ENCODE peak calls at places on chromosomes 12 and 14, in six cellular contexts. L, E, R, G, Z and B are unnamed samples.

GRCh38 chr12:62347922-62348650 is 87.9 kb downstream of the USP15 start:
- DNase-seq in L (no peak), E (no peak), R (peak; percentile 56), G (peak; percentile 39), Z (no peak), B (no peak)

GRCh38 chr14:52706286-52706685 is 714 bp upstream of the PSMC6 start:
- DNase-seq in L (no peak), E (peak; percentile 26), R (peak; percentile 10), G (peak; percentile 14), Z (no peak), B (no peak)

GRCh38 chr12:59149995-59150642 is 229.8 kb upstream of the LRIG3 start:
- DNase-seq in L (no peak), E (no peak), R (peak; percentile 84), G (peak; percentile 90), Z (peak; percentile 47), B (no peak)

GRCh38 chr14:36009643-36010042 is 166.9 kb downstream of the PTCSC3 start:
- DNase-seq in L (no peak), E (no peak), R (no peak), G (no peak), Z (no peak), B (no peak)

GRCh38 chr14:104037903-104038302 is 47.6 kb upstream of the ASPG start:
- DNase-seq in L (no peak), E (no peak), R (no peak), G (no peak), Z (no peak), B (no peak)

GRCh38 chr12:47408171-47408871 is 297.5 kb downstream of the RPAP3 start:
- DNase-seq in L (peak; percentile 57), E (no peak), R (no peak), G (no peak), Z (peak; percentile 44), B (no peak)

GRCh38 chr12:104480826-104481457 is 24.2 kb downstream of the CHST11 start:
- DNase-seq in L (no peak), E (no peak), R (peak; percentile 79), G (peak; percentile 67), Z (no peak), B (peak; percentile 81)

GRCh38 chr12:6792522-6793201 is 3.3 kb downstream of the CD4 start:
- DNase-seq in L (no peak), E (no peak), R (peak; percentile 13), G (no peak), Z (no peak), B (peak; percentile 75)

GRCh38 chr12:62643470-62643869 is 176.8 kb downstream of the MON2 start:
- DNase-seq in L (no peak), E (no peak), R (peak; percentile 10), G (no peak), Z (no peak), B (no peak)

GRCh38 chr12:96743606-96744005 is 163.5 kb upstream of the NEDD1 start:
- DNase-seq in L (no peak), E (no peak), R (peak; percentile 38), G (peak; percentile 58), Z (no peak), B (no peak)

GRCh38 chr14:59904184-59904583 is 15.8 kb upstream of the LRRC9 start:
- DNase-seq in L (no peak), E (no peak), R (no peak), G (no peak), Z (no peak), B (no peak)

GRCh38 chr14:39107624-39108023 is 4.6 kb upstream of the SEC23A start:
- DNase-seq in L (no peak), E (no peak), R (peak; percentile 55), G (peak; percentile 67), Z (no peak), B (no peak)

GRCh38 chr14:79325557-79325956 is 885.7 kb downstream of the DIO2 start:
- DNase-seq in L (no peak), E (no peak), R (no peak), G (no peak), Z (no peak), B (no peak)

GRCh38 chr12:130366159-130366558 is 28.5 kb downstream of the PIWIL1 start:
- DNase-seq in L (no peak), E (no peak), R (no peak), G (no peak), Z (no peak), B (no peak)

GRCh38 chr14:69358233-69358963 is 39.7 kb downstream of the ERH start:
- DNase-seq in L (no peak), E (no peak), R (peak; percentile 6), G (no peak), Z (no peak), B (no peak)

GRCh38 chr14:104363891-104364760 is 215.4 kb upstream of the C14orf180 start:
- DNase-seq in L (no peak), E (no peak), R (no peak), G (no peak), Z (no peak), B (peak; percentile 43)

GRCh38 chr12:101001669-101002068 is 207.1 kb downstream of the ANO4 start:
- DNase-seq in L (no peak), E (no peak), R (no peak), G (no peak), Z (peak; percentile 24), B (no peak)

GRCh38 chr14:74804219-74804825 is 41.2 kb downstream of the YLPM1 start:
- DNase-seq in L (no peak), E (no peak), R (peak; percentile 70), G (peak; percentile 73), Z (peak; percentile 8), B (no peak)

GRCh38 chr12:95766356-95767019 is 24.1 kb downstream of the NTN4 start:
- DNase-seq in L (no peak), E (no peak), R (peak; percentile 41), G (no peak), Z (no peak), B (no peak)

GRCh38 chr12:46364777-46365580 is 7.6 kb downstream of the SLC38A2 start:
- DNase-seq in L (peak; percentile 52), E (no peak), R (peak; percentile 85), G (peak; percentile 88), Z (no peak), B (peak; percentile 62)

GRCh38 chr12:112419269-112420133 is 754 bp downstream of the PTPN11 start:
- DNase-seq in L (peak; percentile 74), E (peak; percentile 2), R (peak; percentile 82), G (peak; percentile 83), Z (no peak), B (peak; percentile 81)

GRCh38 chr12:96425321-96425720 is 25.1 kb upstream of the CDK17 start:
- DNase-seq in L (no peak), E (no peak), R (peak; percentile 97), G (peak; percentile 99), Z (no peak), B (no peak)

DNA sequence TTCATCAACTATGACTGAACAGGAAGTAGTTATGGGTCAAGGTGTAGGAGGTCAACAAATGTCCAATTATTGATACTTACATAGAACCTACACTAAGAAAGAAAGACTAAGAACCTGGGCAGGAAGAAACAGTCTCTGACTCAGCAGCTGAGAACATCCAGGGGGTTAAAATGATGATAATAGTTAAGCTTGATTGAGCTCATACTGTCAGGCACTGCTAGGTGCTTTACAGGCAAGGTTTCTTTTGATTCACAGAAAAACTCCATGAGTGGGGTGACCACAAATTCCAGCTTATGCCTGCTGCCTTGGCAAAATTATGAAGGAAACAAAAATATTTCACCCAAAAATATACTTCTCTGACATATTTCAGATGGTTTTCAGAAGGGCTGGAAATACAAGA is 75.0 kb downstream of the ACADS start:
- DNase-seq in L (no peak), E (no peak), R (no peak), G (no peak), Z (no peak), B (no peak)
- H3K4me3 ChIP-seq in L (no peak overlapping the region), E (no peak overlapping the region), R (no peak overlapping the region), G (no peak overlapping the region), Z (no peak overlapping the region), B (no peak overlapping the region)

GRCh38 chr14:54450535-54450934 is 9.4 kb upstream of the CNIH1 start:
- DNase-seq in L (no peak), E (no peak), R (peak; percentile 60), G (peak; percentile 72), Z (peak; percentile 66), B (no peak)
- H3K4me3 ChIP-seq in L (no peak overlapping the region), E (no peak overlapping the region), R (no peak overlapping the region), G (no peak overlapping the region), Z (no peak overlapping the region), B (no peak overlapping the region)

GRCh38 chr12:51911788-51912711 is 4.7 kb downstream of the ACVRL1 start:
- DNase-seq in L (peak; percentile 56), E (no peak), R (peak; percentile 50), G (peak; percentile 41), Z (no peak), B (peak; percentile 87)
- H3K4me3 ChIP-seq in L (peak overlapping the region; percentile 59), E (no peak overlapping the region), R (no peak overlapping the region), G (no peak overlapping the region), Z (no peak overlapping the region), B (peak overlapping the region; percentile 26)

DNA sequence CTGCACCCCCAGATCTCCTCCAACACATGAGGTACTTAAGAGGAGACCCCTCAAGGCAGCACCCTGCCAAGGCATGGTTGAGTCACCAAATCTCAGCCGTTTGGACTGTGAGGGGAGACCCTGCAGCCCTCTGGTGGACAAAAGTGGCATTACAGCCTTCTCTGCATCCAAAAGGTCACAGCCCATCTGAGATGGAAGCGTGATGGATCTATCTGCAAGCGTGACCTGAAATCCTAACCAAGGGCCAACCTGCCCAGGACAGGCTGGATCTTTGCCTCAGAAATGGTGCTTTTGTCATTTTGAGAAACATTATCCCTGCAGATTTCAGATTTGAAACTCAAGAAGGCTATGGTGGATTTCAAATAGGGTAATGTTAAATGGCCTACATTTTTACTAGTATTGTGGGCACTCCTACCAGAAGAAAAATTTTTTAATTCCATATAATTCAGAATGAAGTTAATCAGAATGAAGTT is 23.7 kb upstream of the DHRS4 start:
- DNase-seq in L (peak; percentile 83), E (peak; percentile 71), R (peak; percentile 69), G (peak; percentile 68), Z (peak; percentile 41), B (peak; percentile 90)
- H3K4me3 ChIP-seq in L (no peak overlapping the region), E (no peak overlapping the region), R (no peak overlapping the region), G (no peak overlapping the region), Z (no peak overlapping the region), B (no peak overlapping the region)

GRCh38 chr14:54693761-54694160 is 126.8 kb downstream of the SAMD4A start:
- DNase-seq in L (no peak), E (no peak), R (no peak), G (no peak), Z (no peak), B (no peak)
- H3K4me3 ChIP-seq in L (no peak overlapping the region), E (no peak overlapping the region), R (no peak overlapping the region), G (no peak overlapping the region), Z (no peak overlapping the region), B (no peak overlapping the region)

DNA sequence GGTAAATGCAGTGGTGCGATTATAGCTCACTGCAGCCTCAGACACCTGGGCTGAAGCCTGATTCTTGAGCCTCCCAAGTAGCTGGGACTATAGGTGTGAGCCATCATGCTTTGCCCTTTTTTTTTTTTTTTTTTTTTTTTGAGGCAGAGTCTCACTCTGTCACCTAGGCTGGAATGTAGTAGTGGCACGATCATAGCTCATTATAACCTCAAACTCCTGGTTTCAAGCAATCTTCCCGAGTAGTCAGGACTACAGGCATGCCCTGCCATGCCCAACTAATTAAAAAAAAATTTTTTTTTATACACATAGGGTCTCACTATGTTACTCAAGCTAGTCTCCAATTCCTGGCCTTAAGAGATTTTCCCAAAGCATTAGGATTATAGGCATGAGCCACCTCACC is 6.9 kb downstream of the ATP2A2 start:
- DNase-seq in L (no peak), E (no peak), R (no peak), G (no peak), Z (no peak), B (no peak)
- H3K4me3 ChIP-seq in L (no peak overlapping the region), E (no peak overlapping the region), R (no peak overlapping the region), G (no peak overlapping the region), Z (no peak overlapping the region), B (peak overlapping the region; percentile 96)